ENCODE peak calls at places on chromosomes 6 and 20, in six cellular contexts. S is IMR-90, K is H9, G is neuronal stem cell, A is trophoblast cell, Z is H1. H is an unnamed sample.

GRCh38 chr6:52994789-52995078 is 350 bp downstream of the GSTA4 start:
- DNase-seq in S (peak; percentile 8), K (no peak), G (no peak), A (no peak), Z (no peak), H (no peak)

GRCh38 chr6:70838907-70839285 is 118.0 kb downstream of the B3GAT2 start:
- DNase-seq in S (peak; percentile 11), K (no peak), G (no peak), A (no peak), Z (no peak), H (no peak)

GRCh38 chr6:89638320-89639195 is at the start of gene LYRM2:
- DNase-seq in S (peak; percentile 90), K (peak; percentile 94), G (peak; percentile 85), A (peak; percentile 92), Z (peak; percentile 61), H (peak; percentile 95)

GRCh38 chr6:160030103-160030502 is 61.2 kb downstream of the IGF2R start:
- DNase-seq in S (peak; percentile 97), K (no peak), G (peak; percentile 79), A (peak; percentile 18), Z (peak; percentile 25), H (peak; percentile 95)

GRCh38 chr6:104705095-104705707 is 154.5 kb downstream of the HACE1 start:
- DNase-seq in S (peak; percentile 64), K (no peak), G (no peak), A (no peak), Z (no peak), H (peak; percentile 93)

GRCh38 chr6:42294759-42295158 is 77.1 kb upstream of the MRPS10 start:
- DNase-seq in S (peak; percentile 76), K (no peak), G (no peak), A (no peak), Z (no peak), H (peak; percentile 81)

GRCh38 chr20:20926222-20926905 is 179.8 kb downstream of the LINC00237 start:
- DNase-seq in S (no peak), K (peak; percentile 45), G (no peak), A (no peak), Z (no peak), H (no peak)

GRCh38 chr6:45706319-45706718 is 309.3 kb downstream of the CLIC5 start:
- DNase-seq in S (no peak), K (no peak), G (no peak), A (no peak), Z (no peak), H (no peak)

GRCh38 chr20:33684533-33685327 is 1.5 kb downstream of the E2F1 start:
- DNase-seq in S (no peak), K (peak; percentile 72), G (no peak), A (no peak), Z (no peak), H (no peak)

GRCh38 chr6:2909718-2910117 is 6.6 kb upstream of the SERPINB9 start:
- DNase-seq in S (peak; percentile 40), K (peak; percentile 24), G (no peak), A (peak; percentile 34), Z (no peak), H (peak; percentile 32)

GRCh38 chr6:21390537-21391213 is 202.9 kb upstream of the SOX4 start:
- DNase-seq in S (no peak), K (no peak), G (no peak), A (no peak), Z (no peak), H (no peak)

GRCh38 chr6:26156105-26156849 is 69.0 kb downstream of the HFE start:
- DNase-seq in S (peak; percentile 87), K (peak; percentile 85), G (peak; percentile 78), A (peak; percentile 85), Z (peak; percentile 67), H (peak; percentile 91)

GRCh38 chr6:158559338-158559894 is 475 bp upstream of the TMEM181 start:
- DNase-seq in S (no peak), K (no peak), G (no peak), A (no peak), Z (no peak), H (peak; percentile 11)

GRCh38 chr6:130223508-130223907 is 757 bp upstream of the SAMD3 start:
- DNase-seq in S (no peak), K (no peak), G (no peak), A (no peak), Z (no peak), H (no peak)

GRCh38 chr20:760751-761417 is 7.4 kb downstream of the SLC52A3 start:
- DNase-seq in S (no peak), K (peak; percentile 80), G (peak; percentile 64), A (peak; percentile 43), Z (peak; percentile 59), H (no peak)

GRCh38 chr20:22341508-22341907 is 242.9 kb downstream of the FOXA2 start:
- DNase-seq in S (no peak), K (no peak), G (no peak), A (no peak), Z (no peak), H (peak; percentile 21)

GRCh38 chr6:131250121-131250520 is 114.9 kb downstream of the AKAP7 start:
- DNase-seq in S (peak; percentile 48), K (peak; percentile 63), G (peak; percentile 36), A (no peak), Z (no peak), H (peak; percentile 46)

GRCh38 chr6:53070808-53071207 is 5.6 kb downstream of the FBXO9 start:
- DNase-seq in S (no peak), K (no peak), G (no peak), A (no peak), Z (no peak), H (peak; percentile 11)

GRCh38 chr6:66970373-66970772 is 1263.3 kb upstream of the EYS start:
- DNase-seq in S (no peak), K (no peak), G (no peak), A (no peak), Z (no peak), H (peak; percentile 11)

GRCh38 chr6:144285798-144286502 is 815 bp downstream of the UTRN start:
- DNase-seq in S (peak; percentile 30), K (peak; percentile 63), G (no peak), A (peak; percentile 18), Z (no peak), H (peak; percentile 78)

GRCh38 chr6:144286503-144287393 is 1.6 kb downstream of the UTRN start:
- DNase-seq in S (peak; percentile 93), K (peak; percentile 85), G (peak; percentile 69), A (peak; percentile 15), Z (no peak), H (peak; percentile 87)

GRCh38 chr6:144284753-144285547 is at the start of gene UTRN:
- DNase-seq in S (peak; percentile 79), K (peak; percentile 88), G (peak; percentile 88), A (peak; percentile 63), Z (no peak), H (peak; percentile 90)

GRCh38 chr6:144284474-144284752 is 722 bp upstream of the UTRN start:
- DNase-seq in S (no peak), K (no peak), G (no peak), A (no peak), Z (no peak), H (no peak)

DNA sequence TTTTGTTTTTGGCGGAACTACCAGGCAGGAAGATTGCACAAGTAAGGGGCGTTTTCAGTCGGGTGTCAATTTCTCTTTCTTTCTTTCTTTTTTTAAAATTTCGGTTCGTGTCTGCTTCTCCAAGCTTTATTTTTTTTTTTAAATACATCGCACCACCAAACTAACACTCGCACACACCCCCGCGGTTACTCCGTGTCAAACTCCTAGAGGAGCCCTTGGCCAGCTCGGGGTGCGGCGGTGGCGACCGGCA is 338 bp downstream of the UTRN start:
- DNase-seq in S (no peak), K (no peak), G (no peak), A (no peak), Z (no peak), H (no peak)
- H3K23ac ChIP-seq in S (no peak overlapping the region), K (no peak overlapping the region), G (peak overlapping the region; percentile 37), A (no peak overlapping the region), Z (no peak overlapping the region), H (no peak overlapping the region)

GRCh38 chr6:110557226-110557625 is 80.8 kb upstream of the SLC22A16 start:
- DNase-seq in S (no peak), K (no peak), G (no peak), A (peak; percentile 36), Z (no peak), H (no peak)
- H4K91ac ChIP-seq in S (no peak overlapping the region), K (no peak overlapping the region), G (no peak overlapping the region), A (no peak overlapping the region), Z (no peak overlapping the region), H (no peak overlapping the region)

DNA sequence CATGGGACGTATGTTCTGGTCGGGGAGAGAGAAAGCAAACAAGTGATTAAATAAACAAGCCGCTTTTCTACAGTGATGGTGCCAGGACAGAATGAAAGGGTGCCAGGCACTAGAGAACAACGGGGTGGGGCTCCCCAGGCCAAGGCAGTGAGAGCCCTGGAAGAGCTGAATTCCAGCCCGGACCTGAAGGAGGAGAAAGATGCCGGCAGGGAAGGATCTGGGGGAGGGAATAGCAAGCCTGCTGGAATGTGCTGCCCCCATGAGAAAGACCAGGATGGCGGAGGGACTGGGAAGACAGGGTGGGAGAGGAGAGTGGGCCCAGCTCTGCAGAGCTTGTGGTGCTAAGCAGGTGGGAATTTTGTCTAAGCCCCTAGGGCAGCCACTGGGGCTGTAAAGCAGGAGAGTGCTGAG is 7.5 kb downstream of the SNAI1 start:
- DNase-seq in S (no peak), K (no peak), G (no peak), A (peak; percentile 18), Z (no peak), H (peak; percentile 56)
- H3K23ac ChIP-seq in S (peak overlapping the region; percentile 96), K (no peak overlapping the region), G (no peak overlapping the region), A (no peak overlapping the region), Z (no peak overlapping the region), H (no peak overlapping the region)

GRCh38 chr20:6008254-6008653 is 45.6 kb downstream of the LRRN4 start:
- DNase-seq in S (peak; percentile 92), K (no peak), G (no peak), A (peak; percentile 82), Z (no peak), H (peak; percentile 94)

GRCh38 chr20:6014017-6014416 is 39.8 kb downstream of the LRRN4 start:
- DNase-seq in S (no peak), K (no peak), G (no peak), A (no peak), Z (no peak), H (no peak)

GRCh38 chr20:6007529-6008103 is 46.2 kb downstream of the LRRN4 start:
- DNase-seq in S (no peak), K (no peak), G (no peak), A (no peak), Z (no peak), H (no peak)

GRCh38 chr20:6014957-6015356 is 38.9 kb downstream of the LRRN4 start:
- DNase-seq in S (no peak), K (no peak), G (no peak), A (no peak), Z (no peak), H (no peak)

GRCh38 chr20:6012166-6012565 is 41.7 kb downstream of the LRRN4 start:
- DNase-seq in S (no peak), K (no peak), G (no peak), A (no peak), Z (no peak), H (no peak)
- H4K91ac ChIP-seq in S (no peak overlapping the region), K (no peak overlapping the region), G (no peak overlapping the region), A (no peak overlapping the region), Z (no peak overlapping the region), H (no peak overlapping the region)

GRCh38 chr20:55488593-55488992 is 516.7 kb downstream of the CBLN4 start:
- DNase-seq in S (no peak), K (no peak), G (no peak), A (no peak), Z (no peak), H (no peak)
- H3K23ac ChIP-seq in S (no peak overlapping the region), K (no peak overlapping the region), G (no peak overlapping the region), A (no peak overlapping the region), Z (no peak overlapping the region), H (no peak overlapping the region)

GRCh38 chr20:12627485-12627884 is 381.3 kb upstream of the SPTLC3 start:
- DNase-seq in S (no peak), K (no peak), G (no peak), A (no peak), Z (no peak), H (peak; percentile 64)
- H4K91ac ChIP-seq in S (no peak overlapping the region), K (no peak overlapping the region), G (no peak overlapping the region), A (no peak overlapping the region), Z (no peak overlapping the region), H (no peak overlapping the region)

H was measured in mesenchymal stem cell.